ENCODE peak calls at places on chromosomes 4 and X, in five cellular contexts. K, D, S, P and M are unnamed samples.

GRCh38 chrX:125132274-125132673 is 187.4 kb upstream of the TEX13C start:
- DNase-seq in K (no peak), D (no peak), S (no peak), P (no peak), M (no peak)

GRCh38 chr4:165101641-165102040 is 11.0 kb downstream of the TMEM192 start:
- DNase-seq in K (peak; percentile 28), D (no peak), S (no peak), P (no peak), M (no peak)

GRCh38 chrX:31126205-31126604 is 54.4 kb upstream of the FTHL17 start:
- DNase-seq in K (no peak), D (peak; percentile 28), S (no peak), P (peak; percentile 65), M (no peak)

GRCh38 chr4:87251104-87251503 is 30.7 kb upstream of the KLHL8 start:
- DNase-seq in K (no peak), D (no peak), S (no peak), P (no peak), M (no peak)

GRCh38 chr4:130359537-130359936 is 1263.6 kb downstream of the C4orf33 start:
- DNase-seq in K (no peak), D (peak; percentile 21), S (no peak), P (no peak), M (no peak)

GRCh38 chr4:111952708-111953107 is 192.5 kb upstream of the FAM241A start:
- DNase-seq in K (no peak), D (no peak), S (no peak), P (no peak), M (no peak)

GRCh38 chr4:154564311-154564710 is 1.5 kb downstream of the FGB start:
- DNase-seq in K (no peak), D (no peak), S (no peak), P (no peak), M (no peak)

GRCh38 chr4:172573899-172574298 is 594.7 kb upstream of the GALNT7 start:
- DNase-seq in K (no peak), D (peak; percentile 60), S (no peak), P (no peak), M (no peak)

GRCh38 chr4:95596676-95597075 is 47.9 kb upstream of the UNC5C start:
- DNase-seq in K (no peak), D (no peak), S (no peak), P (no peak), M (no peak)

GRCh38 chrX:23783569-23784486 is 855 bp downstream of the SAT1 start:
- DNase-seq in K (no peak), D (no peak), S (no peak), P (no peak), M (no peak)

GRCh38 chr4:186537843-186538521 is 17.4 kb downstream of the MTNR1A start:
- DNase-seq in K (no peak), D (no peak), S (no peak), P (no peak), M (no peak)

GRCh38 chr4:2908686-2909085 is 54.5 kb downstream of the NOP14 start:
- DNase-seq in K (no peak), D (no peak), S (no peak), P (no peak), M (no peak)

GRCh38 chrX:115909017-115909416 is 261.5 kb upstream of the AGTR2 start:
- DNase-seq in K (no peak), D (no peak), S (no peak), P (no peak), M (no peak)

GRCh38 chr4:185599151-185599648 is 63.9 kb upstream of the PDLIM3 start:
- DNase-seq in K (no peak), D (no peak), S (no peak), P (no peak), M (no peak)

GRCh38 chr4:79576480-79576803 is 168.4 kb upstream of the GK2 start:
- DNase-seq in K (no peak), D (peak; percentile 50), S (no peak), P (peak; percentile 21), M (peak; percentile 23)

GRCh38 chr4:143939528-143939927 is 34.2 kb upstream of the GYPE start:
- DNase-seq in K (no peak), D (no peak), S (no peak), P (no peak), M (no peak)

GRCh38 chrX:32744906-32745305 is 466.4 kb downstream of the DMD start:
- DNase-seq in K (no peak), D (no peak), S (no peak), P (no peak), M (no peak)

GRCh38 chr4:164956766-164957643 is 20.5 kb downstream of the TRIM61 start:
- DNase-seq in K (peak; percentile 69), D (peak; percentile 68), S (peak; percentile 89), P (peak; percentile 80), M (peak; percentile 41)

GRCh38 chr4:6943012-6943869 is 33.6 kb downstream of the TBC1D14 start:
- DNase-seq in K (no peak), D (peak; percentile 47), S (no peak), P (no peak), M (no peak)

GRCh38 chr4:183111452-183111885 is 12.4 kb downstream of the WWC2 start:
- DNase-seq in K (no peak), D (no peak), S (no peak), P (no peak), M (no peak)

GRCh38 chr4:147560632-147561031 is 56.6 kb upstream of the TMEM184C start:
- DNase-seq in K (no peak), D (peak; percentile 69), S (no peak), P (no peak), M (no peak)

DNA sequence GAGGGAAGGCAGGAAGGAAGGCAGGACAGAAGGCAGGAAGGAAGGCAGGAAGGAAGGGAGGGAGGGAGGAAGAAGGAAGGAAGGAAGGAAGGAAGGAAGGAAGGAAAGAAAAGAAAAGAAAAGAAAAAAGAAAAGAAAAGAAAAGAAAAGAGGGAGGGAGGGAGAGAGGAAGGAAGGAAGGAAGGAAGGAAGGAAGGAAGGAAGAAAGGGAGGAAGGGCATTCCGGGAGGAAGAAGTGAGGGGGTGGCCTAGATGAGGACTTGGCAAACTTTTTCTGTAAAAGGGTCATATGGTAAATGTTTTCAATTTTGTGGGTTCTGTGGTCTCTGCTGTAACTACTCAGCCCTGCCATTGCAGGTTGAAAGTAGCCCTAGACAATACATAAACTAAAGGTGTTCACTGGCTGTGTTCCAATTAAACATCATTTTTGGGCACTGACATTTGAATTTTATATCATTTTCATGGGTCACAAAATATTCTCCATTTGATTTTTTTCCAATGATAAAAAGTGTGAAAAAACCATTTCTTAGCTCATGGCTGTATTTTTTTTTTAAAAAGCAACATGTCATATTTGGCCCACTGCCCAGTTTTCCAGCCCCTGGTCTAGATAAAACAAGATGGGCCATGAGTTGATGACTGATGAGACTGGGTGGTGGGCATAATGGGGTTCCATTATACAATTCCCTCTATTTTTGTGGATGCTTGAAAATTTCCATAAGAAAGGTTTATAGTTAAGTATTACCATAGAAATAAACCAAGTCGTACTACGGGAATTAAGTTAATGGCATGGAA is 3.1 kb downstream of the ZNF630 start:
- DNase-seq in K (no peak), D (no peak), S (no peak), P (no peak), M (no peak)
- H3K27me3 ChIP-seq in K (no peaks in the 10 kb centered on the region), D (no peaks in the 10 kb centered on the region), S (no peaks in the 10 kb centered on the region), P (no peaks in the 10 kb centered on the region), M (no peaks in the 10 kb centered on the region)

GRCh38 chr4:148737071-148737470 is 294.9 kb upstream of the NR3C2 start:
- DNase-seq in K (no peak), D (no peak), S (no peak), P (no peak), M (no peak)

GRCh38 chr4:148735432-148736155 is 293.4 kb upstream of the NR3C2 start:
- DNase-seq in K (no peak), D (no peak), S (no peak), P (peak; percentile 26), M (no peak)

GRCh38 chr4:148740701-148741100 is 298.5 kb upstream of the NR3C2 start:
- DNase-seq in K (no peak), D (no peak), S (no peak), P (no peak), M (no peak)
- H2BK12ac ChIP-seq in K (no peak overlapping the region), D (no peak overlapping the region), S (no peak overlapping the region), P (no peak overlapping the region), M (no peak overlapping the region)

GRCh38 chrX:632391-633042 is 1.9 kb downstream of the SHOX start:
- DNase-seq in K (peak; percentile 50), D (no peak), S (peak; percentile 57), P (no peak), M (no peak)

GRCh38 chrX:629230-630006 is 1.2 kb upstream of the SHOX start:
- DNase-seq in K (peak; percentile 52), D (no peak), S (no peak), P (no peak), M (no peak)

GRCh38 chrX:627995-628394 is 2.6 kb upstream of the SHOX start:
- DNase-seq in K (no peak), D (no peak), S (no peak), P (no peak), M (no peak)

GRCh38 chrX:630922-631496 is 418 bp downstream of the SHOX start:
- DNase-seq in K (peak; percentile 70), D (no peak), S (peak; percentile 61), P (no peak), M (no peak)

DNA sequence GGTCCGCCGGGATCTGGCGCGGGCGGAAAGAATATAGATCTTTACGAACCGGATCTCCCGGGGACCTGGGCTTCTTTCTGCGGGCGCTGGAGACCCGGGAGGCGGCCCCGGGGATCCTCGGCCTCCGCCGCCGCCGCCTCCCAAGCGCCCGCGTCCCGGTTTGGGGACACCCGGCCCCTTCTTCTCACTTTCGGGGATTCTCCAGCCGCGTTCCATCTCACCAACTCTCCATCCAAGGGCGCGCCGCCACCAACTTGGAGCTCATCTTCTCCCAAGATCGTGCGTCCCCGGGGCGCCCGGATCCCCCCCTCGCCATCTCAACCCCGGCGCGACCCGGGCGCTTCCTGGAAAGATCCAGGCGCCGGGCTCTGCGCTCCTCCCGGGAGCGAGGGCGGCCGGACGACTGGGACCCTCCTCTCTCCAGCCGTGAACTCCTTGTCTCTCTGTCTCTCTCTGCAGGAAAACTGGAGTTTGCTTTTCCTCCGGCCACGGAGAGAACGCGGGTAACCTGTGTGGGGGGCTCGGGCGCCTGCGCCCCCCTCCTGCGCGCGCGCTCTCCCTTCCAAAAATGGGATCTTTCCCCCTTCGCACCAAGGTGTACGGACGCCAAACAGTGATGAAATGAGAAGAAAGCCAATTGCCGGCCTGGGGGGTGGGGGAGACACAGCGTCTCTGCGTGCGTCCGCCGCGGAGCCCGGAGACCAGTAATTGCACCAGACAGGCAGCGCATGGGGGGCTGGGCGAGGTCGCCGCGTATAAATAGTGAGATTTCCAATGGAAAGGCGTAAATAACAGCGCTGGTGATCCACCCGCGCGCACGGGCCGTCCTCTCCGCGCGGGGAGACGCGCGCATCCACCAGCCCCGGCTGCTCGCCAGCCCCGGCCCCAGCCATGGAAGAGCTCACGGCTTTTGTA is at the start of gene SHOX:
- DNase-seq in K (no peak), D (no peak), S (peak; percentile 49), P (no peak), M (no peak)
- H3K27me3 ChIP-seq in K (peaks cover 94% of the 10 kb centered on the region), D (peaks cover 75% of the 10 kb centered on the region), S (peaks cover 89% of the 10 kb centered on the region), P (peaks cover 72% of the 10 kb centered on the region), M (peaks cover 60% of the 10 kb centered on the region)

DNA sequence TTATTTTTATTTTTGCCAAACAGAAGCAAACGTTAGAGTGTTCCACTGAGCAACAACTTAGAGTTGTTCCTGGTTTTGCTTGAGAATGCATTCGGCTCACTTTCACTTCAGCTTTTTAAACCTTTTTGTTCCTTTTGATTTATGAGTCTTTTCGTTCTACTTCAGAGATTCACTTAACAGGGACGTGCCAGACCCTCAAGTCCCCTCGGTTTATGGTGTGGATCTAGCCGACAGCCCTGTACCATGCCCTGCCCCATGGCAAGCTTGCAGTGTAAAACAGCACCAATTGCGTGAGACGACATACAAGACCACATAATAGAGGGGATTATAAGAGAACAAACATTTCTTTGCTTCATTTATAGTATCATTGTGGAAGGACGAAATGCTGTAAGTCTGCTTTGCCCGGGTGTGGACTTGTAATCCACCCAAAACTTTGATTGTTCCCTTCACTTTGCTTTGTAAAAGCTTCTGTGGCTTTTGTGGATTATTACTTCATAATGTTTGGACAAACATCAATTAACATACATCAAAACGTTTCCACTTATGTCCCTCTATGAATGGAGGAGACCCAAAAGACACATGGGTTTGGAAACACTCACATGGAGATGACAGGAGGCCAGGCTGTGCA is 415.3 kb downstream of the SPRY1 start:
- DNase-seq in K (no peak), D (no peak), S (no peak), P (no peak), M (no peak)
- H2BK12ac ChIP-seq in K (no peak overlapping the region), D (peak overlapping the region; percentile 82), S (no peak overlapping the region), P (no peak overlapping the region), M (no peak overlapping the region)